ENCODE peak calls at places on chromosomes 13 and 19, in ten cellular contexts. A is HS-5; U is CD4-positive, CD25-positive, alpha-beta regulatory T cell; D is T-helper 17 cell; P is AG10803; Y is NCI-H1105; J is activated naive CD8-positive, alpha-beta T cell treated with anti-CD3 and anti-CD28 coated beads, Interleukin-2, amount 50 U/mL, for 24 hours; K is trophoblast cell; W is HTR-8/SVneo; E is CD8-positive, alpha-beta T cell. T is an unnamed sample.

GRCh38 chr13:112159575-112160547 is 92.9 kb downstream of the SOX1 start:
- DNase-seq in W (no peak), U (no peak), P (no peak), Y (no peak), E (no peak), K (no peak), A (no peak), J (no peak), D (no peak), T (no peak)

GRCh38 chr19:16561382-16561781 is 10.8 kb downstream of the SLC35E1 start:
- DNase-seq in U (no peak), D (no peak), P (no peak), E (no peak), J (no peak), A (no peak), Y (no peak), K (no peak), W (no peak), T (no peak)

GRCh38 chr13:95601906-95602305 is 42.6 kb downstream of the DZIP1 start:
- DNase-seq in D (no peak), U (no peak), Y (no peak), K (no peak), A (no peak), W (no peak), E (no peak), P (no peak), J (no peak), T (no peak)

GRCh38 chr19:35299523-35300339 is 7.8 kb downstream of the MAG start:
- DNase-seq in K (no peak), P (no peak), A (no peak), U (no peak), D (no peak), E (no peak), W (no peak), Y (no peak), J (peak), T (no peak)

GRCh38 chr19:35722461-35722860 is 4.7 kb downstream of the KMT2B start:
- DNase-seq in P (no peak), E (no peak), U (no peak), A (no peak), D (no peak), W (no peak), Y (no peak), K (no peak), J (no peak), T (no peak)

GRCh38 chr19:51799311-51799997 is 4.5 kb downstream of the FPR3 start:
- DNase-seq in P (peak), U (no peak), Y (no peak), A (peak), D (no peak), W (peak), J (no peak), K (peak), E (no peak), T (peak)

GRCh38 chr19:7159105-7159933 is 89.8 kb downstream of the ZNF557 start:
- DNase-seq in U (no peak), D (no peak), J (no peak), E (no peak), A (peak), K (peak), W (peak), Y (no peak), P (peak), T (no peak)

GRCh38 chr13:93079294-93079693 is 147.3 kb upstream of the GPC6 start:
- DNase-seq in K (no peak), U (no peak), P (no peak), J (no peak), W (no peak), E (no peak), A (no peak), Y (peak), D (no peak), T (peak)

GRCh38 chr13:34114581-34114980 is 296.6 kb downstream of the RFC3 start:
- DNase-seq in P (no peak), K (no peak), D (no peak), J (no peak), Y (no peak), A (no peak), E (no peak), U (no peak), W (no peak), T (no peak)

GRCh38 chr13:45086484-45086883 is 33.8 kb upstream of the GTF2F2 start:
- DNase-seq in P (peak), W (peak), A (peak), Y (no peak), U (no peak), K (no peak), E (no peak), D (no peak), J (no peak), T (peak)

GRCh38 chr19:33260628-33261418 is 35.2 kb upstream of the SLC7A10 start:
- DNase-seq in D (no peak), W (no peak), P (no peak), E (no peak), A (no peak), U (no peak), Y (no peak), J (no peak), K (no peak), T (no peak)

GRCh38 chr19:11355160-11356073 is at the start of gene PLPPR2:
- DNase-seq in U (peak), D (peak), Y (peak), W (peak), E (peak), P (peak), K (peak), A (peak), J (peak), T (peak)

GRCh38 chr13:106492576-106493323 is 42.7 kb downstream of the EFNB2 start:
- DNase-seq in A (no peak), E (no peak), J (no peak), D (no peak), U (no peak), P (no peak), W (no peak), K (no peak), Y (no peak), T (no peak)

GRCh38 chr19:14409157-14410053 is 9.7 kb downstream of the DDX39A start:
- DNase-seq in U (no peak), J (peak), K (peak), A (no peak), W (no peak), E (no peak), P (no peak), Y (no peak), D (no peak), T (no peak)

GRCh38 chr13:51778407-51778806 is 25.6 kb downstream of the DHRS12 start:
- DNase-seq in D (no peak), U (no peak), K (no peak), Y (no peak), W (no peak), J (no peak), A (no peak), P (no peak), E (no peak), T (no peak)

GRCh38 chr19:15390814-15391213 is 11.2 kb upstream of the AKAP8 start:
- DNase-seq in P (no peak), D (no peak), J (no peak), U (no peak), A (no peak), K (no peak), W (no peak), Y (no peak), E (no peak), T (no peak)

GRCh38 chr13:97435794-97436193 is 1.8 kb downstream of the RAP2A start:
- DNase-seq in J (no peak), K (no peak), Y (no peak), U (peak), E (no peak), W (no peak), P (no peak), D (no peak), A (no peak), T (no peak)

GRCh38 chr19:4523306-4524110 is 5.2 kb upstream of the PLIN4 start:
- DNase-seq in P (peak), K (peak), Y (peak), U (no peak), E (no peak), D (no peak), J (peak), A (no peak), W (peak), T (peak)

GRCh38 chr19:13554506-13555235 is 48.4 kb upstream of the CACNA1A start:
- DNase-seq in K (no peak), W (no peak), E (no peak), D (no peak), Y (no peak), P (peak), A (no peak), U (no peak), J (no peak), T (no peak)

GRCh38 chr13:23510979-23511735 is 59.1 kb upstream of the TNFRSF19 start:
- DNase-seq in J (no peak), W (no peak), U (no peak), P (no peak), K (peak), D (no peak), E (no peak), Y (no peak), A (no peak), T (peak)

GRCh38 chr19:6038634-6039405 is 60.9 kb upstream of the RANBP3 start:
- DNase-seq in A (no peak), P (no peak), Y (no peak), K (no peak), J (peak), D (no peak), U (no peak), E (no peak), W (no peak), T (peak)

GRCh38 chr13:25764378-25764777 is 287.4 kb downstream of the SHISA2 start:
- DNase-seq in U (no peak), W (no peak), D (no peak), A (no peak), K (no peak), P (no peak), E (no peak), J (no peak), Y (no peak), T (no peak)

GRCh38 chr13:22648325-22648758 is 532.4 kb upstream of the SGCG start:
- DNase-seq in E (no peak), D (no peak), W (no peak), K (no peak), J (no peak), U (no peak), A (no peak), Y (no peak), P (no peak), T (no peak)

GRCh38 chr19:45528149-45528743 is 21.0 kb downstream of the VASP start:
- DNase-seq in U (no peak), Y (peak), W (peak), D (no peak), E (no peak), K (peak), A (no peak), J (no peak), P (peak), T (peak)

GRCh38 chr19:41577144-41577830 is 1.3 kb downstream of the CEACAM21 start:
- DNase-seq in D (no peak), P (no peak), J (no peak), W (no peak), A (no peak), Y (no peak), U (no peak), E (no peak), K (no peak), T (no peak)

GRCh38 chr19:54188224-54188871 is 1.0 kb downstream of the MBOAT7 start:
- DNase-seq in P (peak), K (peak), A (no peak), Y (no peak), W (no peak), U (no peak), E (no peak), D (peak), J (peak), T (no peak)

GRCh38 chr13:19984430-19985218 is 26.1 kb downstream of the ZMYM2 start:
- DNase-seq in D (no peak), K (peak), J (no peak), W (peak), A (no peak), U (peak), E (no peak), P (peak), Y (no peak), T (peak)

GRCh38 chr19:32421589-32422361 is 16.2 kb downstream of the DPY19L3 start:
- DNase-seq in W (no peak), J (no peak), E (no peak), Y (no peak), A (no peak), U (no peak), D (no peak), K (peak), P (no peak), T (no peak)

GRCh38 chr19:17206736-17207581 is 8.2 kb upstream of the USE1 start:
- DNase-seq in D (no peak), A (no peak), P (no peak), E (no peak), Y (no peak), W (no peak), U (no peak), K (no peak), J (no peak), T (no peak)

GRCh38 chr13:32381539-32381938 is 46.4 kb downstream of the N4BP2L1 start:
- DNase-seq in P (peak), Y (no peak), E (no peak), D (no peak), A (no peak), K (peak), U (peak), J (no peak), W (peak), T (no peak)

GRCh38 chr19:38675611-38676010 is 28.2 kb downstream of the ACTN4 start:
- DNase-seq in W (no peak), P (no peak), D (no peak), Y (no peak), K (no peak), E (no peak), A (no peak), J (peak), U (peak), T (no peak)

GRCh38 chr13:99969934-99970760 is 1.4 kb downstream of the ZIC5 start:
- DNase-seq in A (no peak), U (no peak), J (no peak), W (no peak), D (no peak), Y (no peak), K (peak), P (no peak), E (no peak), T (no peak)

GRCh38 chr19:13119654-13120053 is 1.6 kb downstream of the NACC1 start:
- DNase-seq in J (no peak), U (no peak), K (no peak), Y (no peak), E (no peak), P (no peak), D (no peak), W (no peak), A (no peak), T (no peak)

GRCh38 chr19:14555918-14556661 is 15.8 kb downstream of the NDUFB7 start:
- DNase-seq in W (no peak), E (no peak), Y (no peak), P (no peak), U (no peak), K (peak), D (no peak), J (no peak), A (no peak), T (no peak)

GRCh38 chr13:73179906-73180305 is 121.1 kb downstream of the KLF5 start:
- DNase-seq in U (no peak), K (peak), Y (no peak), A (no peak), W (no peak), D (no peak), P (no peak), E (no peak), J (no peak), T (peak)

GRCh38 chr13:39047560-39047959 is 9.3 kb downstream of the NHLRC3 start:
- DNase-seq in A (no peak), D (no peak), K (peak), U (no peak), E (no peak), J (no peak), P (no peak), W (no peak), Y (no peak), T (no peak)

GRCh38 chr19:55649579-55650557 is 1.9 kb downstream of the CCDC106 start:
- DNase-seq in K (no peak), U (no peak), J (peak), D (no peak), P (no peak), E (no peak), W (no peak), Y (no peak), A (no peak), T (no peak)

T was measured in HCEC 1CT.